ENCODE peak calls at places on chromosomes 7 and 10, in six cellular contexts. S is fibroblast of mammary gland; P is activated T-helper 1 cell treated with anti-CD3 and anti-CD28 coated beads, Interleukin-12 subunit alpha, Interleukin-12 subunit beta, Interleukin-2, Interleukin-4 antibody, amounts not matched to agents 30 ng/mL and 10 ng/mL and 1 ng/mL, durations not matched to agents 14 hours and 24 hours and 36 hours; A is endothelial cell; O is choroid plexus epithelial cell; H is EH. U is an unnamed sample.

GRCh38 chr7:24879281-24879680 is 100.7 kb downstream of the OSBPL3 start:
- DNase-seq in S (peak), P (no peak), A (no peak), O (no peak), H (no peak), U (no peak)

GRCh38 chr10:122020202-122020601 is 31.2 kb downstream of the TACC2 start:
- DNase-seq in S (no peak), P (no peak), A (no peak), O (no peak), H (no peak), U (no peak)

GRCh38 chr10:15585303-15585715 is 134.4 kb downstream of the ITGA8 start:
- DNase-seq in S (peak), P (peak), A (peak), O (peak), H (peak), U (peak)

GRCh38 chr10:93384006-93384405 is 98.1 kb downstream of the MYOF start:
- DNase-seq in S (no peak), P (no peak), A (no peak), O (no peak), H (no peak), U (no peak)

GRCh38 chr10:20272575-20272974 is 456.3 kb downstream of the PLXDC2 start:
- DNase-seq in S (no peak), P (no peak), A (no peak), O (no peak), H (no peak), U (no peak)

GRCh38 chr7:135758531-135758932 is 9.9 kb upstream of the FAM180A start:
- DNase-seq in S (peak), P (no peak), A (no peak), O (peak), H (peak), U (no peak)

GRCh38 chr10:77592946-77593636 is 44.5 kb downstream of the KCNMA1 start:
- DNase-seq in S (peak), P (no peak), A (no peak), O (peak), H (peak), U (no peak)

GRCh38 chr7:80907141-80907601 is 11.7 kb downstream of the SEMA3C start:
- DNase-seq in S (no peak), P (no peak), A (no peak), O (no peak), H (peak), U (no peak)

GRCh38 chr10:93598157-93598556 is 2.9 kb downstream of the RBP4 start:
- DNase-seq in S (peak), P (no peak), A (no peak), O (peak), H (no peak), U (no peak)

GRCh38 chr7:84256481-84256880 is 61.9 kb upstream of the SEMA3A start:
- DNase-seq in S (no peak), P (no peak), A (no peak), O (no peak), H (no peak), U (no peak)

GRCh38 chr7:134686782-134687181 is 40.1 kb downstream of the BPGM start:
- DNase-seq in S (peak), P (no peak), A (no peak), O (peak), H (peak), U (no peak)

GRCh38 chr7:25945181-25945580 is 206.8 kb upstream of the NFE2L3 start:
- DNase-seq in S (peak), P (no peak), A (no peak), O (no peak), H (no peak), U (no peak)

GRCh38 chr10:7085147-7085912 is 325.5 kb downstream of the SFMBT2 start:
- DNase-seq in S (peak), P (no peak), A (no peak), O (no peak), H (peak), U (no peak)

GRCh38 chr7:102834999-102835398 is 77.8 kb upstream of the LRRC17 start:
- DNase-seq in S (peak), P (peak), A (no peak), O (peak), H (peak), U (no peak)

GRCh38 chr7:150367677-150368097 is 935 bp upstream of the REPIN1 start:
- DNase-seq in S (peak), P (no peak), A (no peak), O (no peak), H (no peak), U (no peak)

U was measured in iPS DF 6.9.